ENCODE peak calls at places on chromosomes 1 and 21, in ten cellular contexts. One of them, this sample, is unnamed.

GRCh38 chr1:243716901-243717300 is 133.1 kb downstream of the AKT3 start:
- DNase-seq in stimulated activated CD8-positive, alpha-beta memory T cell treated with anti-CD3 and anti-CD28 coated beads, Interleukin-4, amount 100 ng/mL, for 4 hours: no peak
- DNase-seq in caudate nucleus: no peak
- DNase-seq in right atrium auricular region: no peak
- DNase-seq in memory B cell: no peak
- DNase-seq in Ammon's horn: no peak
- DNase-seq in Daoy: no peak
- DNase-seq in NCI-H1092: no peak
- DNase-seq in T-helper 1 cell: no peak
- DNase-seq in stimulated activated CD4-positive, alpha-beta T cell treated with anti-CD3 and anti-CD28 coated beads, TNF-alpha, amount 100 ng/mL, for 4 hours: no peak
- DNase-seq in this sample: no peak

GRCh38 chr21:43355925-43356289 is 71.0 kb downstream of the SIK1 start:
- DNase-seq in stimulated activated CD8-positive, alpha-beta memory T cell treated with anti-CD3 and anti-CD28 coated beads, Interleukin-4, amount 100 ng/mL, for 4 hours: no peak
- DNase-seq in caudate nucleus: no peak
- DNase-seq in right atrium auricular region: no peak
- DNase-seq in memory B cell: no peak
- DNase-seq in Ammon's horn: no peak
- DNase-seq in Daoy: no peak
- DNase-seq in NCI-H1092: no peak
- DNase-seq in T-helper 1 cell: no peak
- DNase-seq in stimulated activated CD4-positive, alpha-beta T cell treated with anti-CD3 and anti-CD28 coated beads, TNF-alpha, amount 100 ng/mL, for 4 hours: no peak
- DNase-seq in this sample: no peak

GRCh38 chr1:201713093-201713810 is 115.7 kb upstream of the IPO9 start:
- DNase-seq in stimulated activated CD8-positive, alpha-beta memory T cell treated with anti-CD3 and anti-CD28 coated beads, Interleukin-4, amount 100 ng/mL, for 4 hours: no peak
- DNase-seq in caudate nucleus: peak; percentile 70
- DNase-seq in right atrium auricular region: peak; percentile 99
- DNase-seq in memory B cell: no peak
- DNase-seq in Ammon's horn: peak; percentile 88
- DNase-seq in Daoy: peak; percentile 99
- DNase-seq in NCI-H1092: no peak
- DNase-seq in T-helper 1 cell: no peak
- DNase-seq in stimulated activated CD4-positive, alpha-beta T cell treated with anti-CD3 and anti-CD28 coated beads, TNF-alpha, amount 100 ng/mL, for 4 hours: no peak
- DNase-seq in this sample: no peak

GRCh38 chr1:53074313-53075154 is 12.5 kb downstream of the PODN start:
- DNase-seq in stimulated activated CD8-positive, alpha-beta memory T cell treated with anti-CD3 and anti-CD28 coated beads, Interleukin-4, amount 100 ng/mL, for 4 hours: no peak
- DNase-seq in caudate nucleus: no peak
- DNase-seq in right atrium auricular region: no peak
- DNase-seq in memory B cell: no peak
- DNase-seq in Ammon's horn: no peak
- DNase-seq in Daoy: no peak
- DNase-seq in NCI-H1092: no peak
- DNase-seq in T-helper 1 cell: no peak
- DNase-seq in stimulated activated CD4-positive, alpha-beta T cell treated with anti-CD3 and anti-CD28 coated beads, TNF-alpha, amount 100 ng/mL, for 4 hours: no peak
- DNase-seq in this sample: no peak

GRCh38 chr1:215076312-215076711 is 6.2 kb upstream of the KCNK2 start:
- DNase-seq in stimulated activated CD8-positive, alpha-beta memory T cell treated with anti-CD3 and anti-CD28 coated beads, Interleukin-4, amount 100 ng/mL, for 4 hours: no peak
- DNase-seq in caudate nucleus: no peak
- DNase-seq in right atrium auricular region: no peak
- DNase-seq in memory B cell: no peak
- DNase-seq in Ammon's horn: no peak
- DNase-seq in Daoy: peak; percentile 36
- DNase-seq in NCI-H1092: no peak
- DNase-seq in T-helper 1 cell: no peak
- DNase-seq in stimulated activated CD4-positive, alpha-beta T cell treated with anti-CD3 and anti-CD28 coated beads, TNF-alpha, amount 100 ng/mL, for 4 hours: no peak
- DNase-seq in this sample: no peak

GRCh38 chr1:155871390-155871789 is 12.0 kb downstream of the SYT11 start:
- DNase-seq in stimulated activated CD8-positive, alpha-beta memory T cell treated with anti-CD3 and anti-CD28 coated beads, Interleukin-4, amount 100 ng/mL, for 4 hours: no peak
- DNase-seq in caudate nucleus: peak; percentile 80
- DNase-seq in right atrium auricular region: peak; percentile 60
- DNase-seq in memory B cell: no peak
- DNase-seq in Ammon's horn: peak; percentile 98
- DNase-seq in Daoy: peak; percentile 21
- DNase-seq in NCI-H1092: peak; percentile 89
- DNase-seq in T-helper 1 cell: no peak
- DNase-seq in stimulated activated CD4-positive, alpha-beta T cell treated with anti-CD3 and anti-CD28 coated beads, TNF-alpha, amount 100 ng/mL, for 4 hours: no peak
- DNase-seq in this sample: no peak

GRCh38 chr1:245129321-245129720 is 25.5 kb upstream of the KIF26B start:
- DNase-seq in stimulated activated CD8-positive, alpha-beta memory T cell treated with anti-CD3 and anti-CD28 coated beads, Interleukin-4, amount 100 ng/mL, for 4 hours: no peak
- DNase-seq in caudate nucleus: no peak
- DNase-seq in right atrium auricular region: no peak
- DNase-seq in memory B cell: no peak
- DNase-seq in Ammon's horn: no peak
- DNase-seq in Daoy: no peak
- DNase-seq in NCI-H1092: no peak
- DNase-seq in T-helper 1 cell: no peak
- DNase-seq in stimulated activated CD4-positive, alpha-beta T cell treated with anti-CD3 and anti-CD28 coated beads, TNF-alpha, amount 100 ng/mL, for 4 hours: no peak
- DNase-seq in this sample: no peak

GRCh38 chr1:245931450-245931849 is 575.6 kb downstream of the SMYD3 start:
- DNase-seq in stimulated activated CD8-positive, alpha-beta memory T cell treated with anti-CD3 and anti-CD28 coated beads, Interleukin-4, amount 100 ng/mL, for 4 hours: no peak
- DNase-seq in caudate nucleus: no peak
- DNase-seq in right atrium auricular region: no peak
- DNase-seq in memory B cell: no peak
- DNase-seq in Ammon's horn: no peak
- DNase-seq in Daoy: no peak
- DNase-seq in NCI-H1092: no peak
- DNase-seq in T-helper 1 cell: no peak
- DNase-seq in stimulated activated CD4-positive, alpha-beta T cell treated with anti-CD3 and anti-CD28 coated beads, TNF-alpha, amount 100 ng/mL, for 4 hours: no peak
- DNase-seq in this sample: no peak

GRCh38 chr21:15343066-15343465 is 278.3 kb upstream of the NRIP1 start:
- DNase-seq in stimulated activated CD8-positive, alpha-beta memory T cell treated with anti-CD3 and anti-CD28 coated beads, Interleukin-4, amount 100 ng/mL, for 4 hours: no peak
- DNase-seq in caudate nucleus: no peak
- DNase-seq in right atrium auricular region: no peak
- DNase-seq in memory B cell: no peak
- DNase-seq in Ammon's horn: no peak
- DNase-seq in Daoy: no peak
- DNase-seq in NCI-H1092: no peak
- DNase-seq in T-helper 1 cell: no peak
- DNase-seq in stimulated activated CD4-positive, alpha-beta T cell treated with anti-CD3 and anti-CD28 coated beads, TNF-alpha, amount 100 ng/mL, for 4 hours: no peak
- DNase-seq in this sample: no peak

GRCh38 chr1:17016317-17016661 is 4.6 kb upstream of the ATP13A2 start:
- DNase-seq in stimulated activated CD8-positive, alpha-beta memory T cell treated with anti-CD3 and anti-CD28 coated beads, Interleukin-4, amount 100 ng/mL, for 4 hours: no peak
- DNase-seq in caudate nucleus: no peak
- DNase-seq in right atrium auricular region: no peak
- DNase-seq in memory B cell: no peak
- DNase-seq in Ammon's horn: no peak
- DNase-seq in Daoy: peak; percentile 89
- DNase-seq in NCI-H1092: no peak
- DNase-seq in T-helper 1 cell: no peak
- DNase-seq in stimulated activated CD4-positive, alpha-beta T cell treated with anti-CD3 and anti-CD28 coated beads, TNF-alpha, amount 100 ng/mL, for 4 hours: no peak
- DNase-seq in this sample: no peak

GRCh38 chr1:199743227-199743626 is 284.3 kb upstream of the NR5A2 start:
- DNase-seq in stimulated activated CD8-positive, alpha-beta memory T cell treated with anti-CD3 and anti-CD28 coated beads, Interleukin-4, amount 100 ng/mL, for 4 hours: no peak
- DNase-seq in caudate nucleus: no peak
- DNase-seq in right atrium auricular region: no peak
- DNase-seq in memory B cell: no peak
- DNase-seq in Ammon's horn: no peak
- DNase-seq in Daoy: peak; percentile 9
- DNase-seq in NCI-H1092: no peak
- DNase-seq in T-helper 1 cell: no peak
- DNase-seq in stimulated activated CD4-positive, alpha-beta T cell treated with anti-CD3 and anti-CD28 coated beads, TNF-alpha, amount 100 ng/mL, for 4 hours: no peak
- DNase-seq in this sample: no peak

GRCh38 chr1:154843913-154844681 is 26.0 kb downstream of the KCNN3 start:
- DNase-seq in stimulated activated CD8-positive, alpha-beta memory T cell treated with anti-CD3 and anti-CD28 coated beads, Interleukin-4, amount 100 ng/mL, for 4 hours: no peak
- DNase-seq in caudate nucleus: no peak
- DNase-seq in right atrium auricular region: no peak
- DNase-seq in memory B cell: no peak
- DNase-seq in Ammon's horn: no peak
- DNase-seq in Daoy: no peak
- DNase-seq in NCI-H1092: no peak
- DNase-seq in T-helper 1 cell: no peak
- DNase-seq in stimulated activated CD4-positive, alpha-beta T cell treated with anti-CD3 and anti-CD28 coated beads, TNF-alpha, amount 100 ng/mL, for 4 hours: no peak
- DNase-seq in this sample: no peak

GRCh38 chr1:170126691-170127090 is 19.1 kb upstream of the NTMT2 start:
- DNase-seq in stimulated activated CD8-positive, alpha-beta memory T cell treated with anti-CD3 and anti-CD28 coated beads, Interleukin-4, amount 100 ng/mL, for 4 hours: no peak
- DNase-seq in caudate nucleus: no peak
- DNase-seq in right atrium auricular region: no peak
- DNase-seq in memory B cell: no peak
- DNase-seq in Ammon's horn: no peak
- DNase-seq in Daoy: peak; percentile 75
- DNase-seq in NCI-H1092: no peak
- DNase-seq in T-helper 1 cell: no peak
- DNase-seq in stimulated activated CD4-positive, alpha-beta T cell treated with anti-CD3 and anti-CD28 coated beads, TNF-alpha, amount 100 ng/mL, for 4 hours: no peak
- DNase-seq in this sample: no peak

GRCh38 chr1:204924013-204924759 is 53.5 kb downstream of the NFASC start:
- DNase-seq in stimulated activated CD8-positive, alpha-beta memory T cell treated with anti-CD3 and anti-CD28 coated beads, Interleukin-4, amount 100 ng/mL, for 4 hours: no peak
- DNase-seq in caudate nucleus: no peak
- DNase-seq in right atrium auricular region: no peak
- DNase-seq in memory B cell: no peak
- DNase-seq in Ammon's horn: peak; percentile 55
- DNase-seq in Daoy: no peak
- DNase-seq in NCI-H1092: no peak
- DNase-seq in T-helper 1 cell: no peak
- DNase-seq in stimulated activated CD4-positive, alpha-beta T cell treated with anti-CD3 and anti-CD28 coated beads, TNF-alpha, amount 100 ng/mL, for 4 hours: no peak
- DNase-seq in this sample: no peak

GRCh38 chr21:22342855-22343254 is 1344.6 kb downstream of the NCAM2 start:
- DNase-seq in stimulated activated CD8-positive, alpha-beta memory T cell treated with anti-CD3 and anti-CD28 coated beads, Interleukin-4, amount 100 ng/mL, for 4 hours: no peak
- DNase-seq in caudate nucleus: no peak
- DNase-seq in right atrium auricular region: no peak
- DNase-seq in memory B cell: no peak
- DNase-seq in Ammon's horn: peak; percentile 10
- DNase-seq in Daoy: no peak
- DNase-seq in NCI-H1092: no peak
- DNase-seq in T-helper 1 cell: no peak
- DNase-seq in stimulated activated CD4-positive, alpha-beta T cell treated with anti-CD3 and anti-CD28 coated beads, TNF-alpha, amount 100 ng/mL, for 4 hours: no peak
- DNase-seq in this sample: no peak

GRCh38 chr1:1548591-1548990 is 8.2 kb upstream of the TMEM240 start:
- DNase-seq in stimulated activated CD8-positive, alpha-beta memory T cell treated with anti-CD3 and anti-CD28 coated beads, Interleukin-4, amount 100 ng/mL, for 4 hours: no peak
- DNase-seq in caudate nucleus: no peak
- DNase-seq in right atrium auricular region: no peak
- DNase-seq in memory B cell: no peak
- DNase-seq in Ammon's horn: no peak
- DNase-seq in Daoy: no peak
- DNase-seq in NCI-H1092: no peak
- DNase-seq in T-helper 1 cell: no peak
- DNase-seq in stimulated activated CD4-positive, alpha-beta T cell treated with anti-CD3 and anti-CD28 coated beads, TNF-alpha, amount 100 ng/mL, for 4 hours: no peak
- DNase-seq in this sample: no peak

GRCh38 chr21:42779431-42779861 is 99.9 kb downstream of the WDR4 start:
- DNase-seq in stimulated activated CD8-positive, alpha-beta memory T cell treated with anti-CD3 and anti-CD28 coated beads, Interleukin-4, amount 100 ng/mL, for 4 hours: no peak
- DNase-seq in caudate nucleus: no peak
- DNase-seq in right atrium auricular region: no peak
- DNase-seq in memory B cell: no peak
- DNase-seq in Ammon's horn: no peak
- DNase-seq in Daoy: no peak
- DNase-seq in NCI-H1092: no peak
- DNase-seq in T-helper 1 cell: no peak
- DNase-seq in stimulated activated CD4-positive, alpha-beta T cell treated with anti-CD3 and anti-CD28 coated beads, TNF-alpha, amount 100 ng/mL, for 4 hours: no peak
- DNase-seq in this sample: no peak

GRCh38 chr1:26234644-26235384 is 814 bp downstream of the CEP85 start:
- DNase-seq in stimulated activated CD8-positive, alpha-beta memory T cell treated with anti-CD3 and anti-CD28 coated beads, Interleukin-4, amount 100 ng/mL, for 4 hours: no peak
- DNase-seq in caudate nucleus: peak; percentile 6
- DNase-seq in right atrium auricular region: no peak
- DNase-seq in memory B cell: no peak
- DNase-seq in Ammon's horn: peak; percentile 17
- DNase-seq in Daoy: peak; percentile 46
- DNase-seq in NCI-H1092: no peak
- DNase-seq in T-helper 1 cell: no peak
- DNase-seq in stimulated activated CD4-positive, alpha-beta T cell treated with anti-CD3 and anti-CD28 coated beads, TNF-alpha, amount 100 ng/mL, for 4 hours: no peak
- DNase-seq in this sample: no peak

GRCh38 chr1:236997882-236998281 is 6.4 kb downstream of the MT1HL1 start:
- DNase-seq in stimulated activated CD8-positive, alpha-beta memory T cell treated with anti-CD3 and anti-CD28 coated beads, Interleukin-4, amount 100 ng/mL, for 4 hours: no peak
- DNase-seq in caudate nucleus: no peak
- DNase-seq in right atrium auricular region: peak; percentile 67
- DNase-seq in memory B cell: no peak
- DNase-seq in Ammon's horn: no peak
- DNase-seq in Daoy: no peak
- DNase-seq in NCI-H1092: peak; percentile 68
- DNase-seq in T-helper 1 cell: no peak
- DNase-seq in stimulated activated CD4-positive, alpha-beta T cell treated with anti-CD3 and anti-CD28 coated beads, TNF-alpha, amount 100 ng/mL, for 4 hours: no peak
- DNase-seq in this sample: no peak

GRCh38 chr1:70034403-70034802 is 171.0 kb downstream of the LRRC40 start:
- DNase-seq in stimulated activated CD8-positive, alpha-beta memory T cell treated with anti-CD3 and anti-CD28 coated beads, Interleukin-4, amount 100 ng/mL, for 4 hours: no peak
- DNase-seq in caudate nucleus: no peak
- DNase-seq in right atrium auricular region: no peak
- DNase-seq in memory B cell: no peak
- DNase-seq in Ammon's horn: no peak
- DNase-seq in Daoy: peak; percentile 20
- DNase-seq in NCI-H1092: peak; percentile 20
- DNase-seq in T-helper 1 cell: no peak
- DNase-seq in stimulated activated CD4-positive, alpha-beta T cell treated with anti-CD3 and anti-CD28 coated beads, TNF-alpha, amount 100 ng/mL, for 4 hours: no peak
- DNase-seq in this sample: no peak

GRCh38 chr1:46562498-46562897 is 11.1 kb upstream of the KNCN start:
- DNase-seq in stimulated activated CD8-positive, alpha-beta memory T cell treated with anti-CD3 and anti-CD28 coated beads, Interleukin-4, amount 100 ng/mL, for 4 hours: no peak
- DNase-seq in caudate nucleus: no peak
- DNase-seq in right atrium auricular region: no peak
- DNase-seq in memory B cell: no peak
- DNase-seq in Ammon's horn: no peak
- DNase-seq in Daoy: no peak
- DNase-seq in NCI-H1092: no peak
- DNase-seq in T-helper 1 cell: no peak
- DNase-seq in stimulated activated CD4-positive, alpha-beta T cell treated with anti-CD3 and anti-CD28 coated beads, TNF-alpha, amount 100 ng/mL, for 4 hours: no peak
- DNase-seq in this sample: no peak

GRCh38 chr21:36749935-36750578 is 51.1 kb downstream of the SIM2 start:
- DNase-seq in stimulated activated CD8-positive, alpha-beta memory T cell treated with anti-CD3 and anti-CD28 coated beads, Interleukin-4, amount 100 ng/mL, for 4 hours: no peak
- DNase-seq in caudate nucleus: no peak
- DNase-seq in right atrium auricular region: no peak
- DNase-seq in memory B cell: no peak
- DNase-seq in Ammon's horn: no peak
- DNase-seq in Daoy: peak; percentile 71
- DNase-seq in NCI-H1092: no peak
- DNase-seq in T-helper 1 cell: no peak
- DNase-seq in stimulated activated CD4-positive, alpha-beta T cell treated with anti-CD3 and anti-CD28 coated beads, TNF-alpha, amount 100 ng/mL, for 4 hours: no peak
- DNase-seq in this sample: no peak

GRCh38 chr1:22024485-22025367 is 23.3 kb downstream of the CELA3A start:
- DNase-seq in stimulated activated CD8-positive, alpha-beta memory T cell treated with anti-CD3 and anti-CD28 coated beads, Interleukin-4, amount 100 ng/mL, for 4 hours: peak; percentile 45
- DNase-seq in caudate nucleus: peak; percentile 63
- DNase-seq in right atrium auricular region: peak; percentile 81
- DNase-seq in memory B cell: peak; percentile 41
- DNase-seq in Ammon's horn: peak; percentile 69
- DNase-seq in Daoy: peak; percentile 89
- DNase-seq in NCI-H1092: peak; percentile 86
- DNase-seq in T-helper 1 cell: peak; percentile 68
- DNase-seq in stimulated activated CD4-positive, alpha-beta T cell treated with anti-CD3 and anti-CD28 coated beads, TNF-alpha, amount 100 ng/mL, for 4 hours: no peak
- DNase-seq in this sample: peak; percentile 41

GRCh38 chr21:38388219-38388618 is 110.1 kb downstream of the ERG start:
- DNase-seq in stimulated activated CD8-positive, alpha-beta memory T cell treated with anti-CD3 and anti-CD28 coated beads, Interleukin-4, amount 100 ng/mL, for 4 hours: no peak
- DNase-seq in caudate nucleus: no peak
- DNase-seq in right atrium auricular region: no peak
- DNase-seq in memory B cell: no peak
- DNase-seq in Ammon's horn: no peak
- DNase-seq in Daoy: no peak
- DNase-seq in NCI-H1092: no peak
- DNase-seq in T-helper 1 cell: no peak
- DNase-seq in stimulated activated CD4-positive, alpha-beta T cell treated with anti-CD3 and anti-CD28 coated beads, TNF-alpha, amount 100 ng/mL, for 4 hours: no peak
- DNase-seq in this sample: no peak

GRCh38 chr1:193338194-193338593 is 151.8 kb upstream of the B3GALT2 start:
- DNase-seq in stimulated activated CD8-positive, alpha-beta memory T cell treated with anti-CD3 and anti-CD28 coated beads, Interleukin-4, amount 100 ng/mL, for 4 hours: no peak
- DNase-seq in caudate nucleus: no peak
- DNase-seq in right atrium auricular region: no peak
- DNase-seq in memory B cell: no peak
- DNase-seq in Ammon's horn: no peak
- DNase-seq in Daoy: no peak
- DNase-seq in NCI-H1092: no peak
- DNase-seq in T-helper 1 cell: no peak
- DNase-seq in stimulated activated CD4-positive, alpha-beta T cell treated with anti-CD3 and anti-CD28 coated beads, TNF-alpha, amount 100 ng/mL, for 4 hours: no peak
- DNase-seq in this sample: no peak

GRCh38 chr1:97139512-97139911 is 417.9 kb downstream of the PTBP2 start:
- DNase-seq in stimulated activated CD8-positive, alpha-beta memory T cell treated with anti-CD3 and anti-CD28 coated beads, Interleukin-4, amount 100 ng/mL, for 4 hours: no peak
- DNase-seq in caudate nucleus: no peak
- DNase-seq in right atrium auricular region: no peak
- DNase-seq in memory B cell: no peak
- DNase-seq in Ammon's horn: no peak
- DNase-seq in Daoy: no peak
- DNase-seq in NCI-H1092: no peak
- DNase-seq in T-helper 1 cell: no peak
- DNase-seq in stimulated activated CD4-positive, alpha-beta T cell treated with anti-CD3 and anti-CD28 coated beads, TNF-alpha, amount 100 ng/mL, for 4 hours: no peak
- DNase-seq in this sample: no peak

GRCh38 chr1:2824999-2825398 is 23.5 kb upstream of the TTC34 start:
- DNase-seq in stimulated activated CD8-positive, alpha-beta memory T cell treated with anti-CD3 and anti-CD28 coated beads, Interleukin-4, amount 100 ng/mL, for 4 hours: no peak
- DNase-seq in caudate nucleus: no peak
- DNase-seq in right atrium auricular region: no peak
- DNase-seq in memory B cell: no peak
- DNase-seq in Ammon's horn: no peak
- DNase-seq in Daoy: no peak
- DNase-seq in NCI-H1092: no peak
- DNase-seq in T-helper 1 cell: no peak
- DNase-seq in stimulated activated CD4-positive, alpha-beta T cell treated with anti-CD3 and anti-CD28 coated beads, TNF-alpha, amount 100 ng/mL, for 4 hours: no peak
- DNase-seq in this sample: no peak

GRCh38 chr1:21251773-21252471 is 38.3 kb downstream of the ECE1 start:
- DNase-seq in stimulated activated CD8-positive, alpha-beta memory T cell treated with anti-CD3 and anti-CD28 coated beads, Interleukin-4, amount 100 ng/mL, for 4 hours: no peak
- DNase-seq in caudate nucleus: no peak
- DNase-seq in right atrium auricular region: peak; percentile 94
- DNase-seq in memory B cell: no peak
- DNase-seq in Ammon's horn: peak; percentile 40
- DNase-seq in Daoy: peak; percentile 83
- DNase-seq in NCI-H1092: no peak
- DNase-seq in T-helper 1 cell: no peak
- DNase-seq in stimulated activated CD4-positive, alpha-beta T cell treated with anti-CD3 and anti-CD28 coated beads, TNF-alpha, amount 100 ng/mL, for 4 hours: peak; percentile 15
- DNase-seq in this sample: no peak